ENCODE peak calls at places on chromosome 11, in ten cellular contexts. One of them, this sample, is unnamed.

GRCh38 chr11:120385110-120385509 is 48.9 kb downstream of the ARHGEF12 start:
- DNase-seq in HFFc6: no peak
- DNase-seq in fibroblast of lung: peak; percentile 39
- DNase-seq in foreskin fibroblast: no peak
- DNase-seq in lower leg skin: no peak
- DNase-seq in brain microvascular endothelial cell: peak; percentile 80
- DNase-seq in fibroblast of pulmonary artery: no peak
- DNase-seq in SK-N-SH: peak; percentile 25
- DNase-seq in prostate gland: no peak
- DNase-seq in bronchial epithelial cell: no peak
- DNase-seq in this sample: no peak

GRCh38 chr11:34055218-34056000 is 3.9 kb downstream of the CAPRIN1 start:
- DNase-seq in HFFc6: no peak
- DNase-seq in lower leg skin: no peak
- DNase-seq in brain microvascular endothelial cell: no peak
- DNase-seq in SK-N-SH: no peak
- DNase-seq in fibroblast of lung: no peak
- DNase-seq in foreskin fibroblast: no peak
- DNase-seq in bronchial epithelial cell: no peak
- DNase-seq in fibroblast of pulmonary artery: no peak
- DNase-seq in prostate gland: no peak
- DNase-seq in this sample: no peak

GRCh38 chr11:66080055-66080817 is 10.2 kb downstream of the PACS1 start:
- DNase-seq in fibroblast of pulmonary artery: peak; percentile 76
- DNase-seq in fibroblast of lung: peak; percentile 81
- DNase-seq in HFFc6: peak; percentile 74
- DNase-seq in brain microvascular endothelial cell: peak; percentile 78
- DNase-seq in SK-N-SH: no peak
- DNase-seq in lower leg skin: peak; percentile 77
- DNase-seq in bronchial epithelial cell: peak; percentile 82
- DNase-seq in prostate gland: peak; percentile 67
- DNase-seq in foreskin fibroblast: peak; percentile 86
- DNase-seq in this sample: peak; percentile 54

GRCh38 chr11:60899021-60899936 is 7.1 kb downstream of the PRPF19 start:
- DNase-seq in prostate gland: peak; percentile 46
- DNase-seq in foreskin fibroblast: peak; percentile 90
- DNase-seq in brain microvascular endothelial cell: peak; percentile 68
- DNase-seq in bronchial epithelial cell: peak; percentile 58
- DNase-seq in fibroblast of pulmonary artery: peak; percentile 81
- DNase-seq in HFFc6: peak; percentile 74
- DNase-seq in SK-N-SH: peak; percentile 69
- DNase-seq in lower leg skin: no peak
- DNase-seq in fibroblast of lung: peak; percentile 76
- DNase-seq in this sample: no peak

GRCh38 chr11:830295-831131 is 2.2 kb upstream of the CD151 start:
- DNase-seq in lower leg skin: no peak
- DNase-seq in prostate gland: peak; percentile 71
- DNase-seq in SK-N-SH: peak; percentile 85
- DNase-seq in fibroblast of lung: peak; percentile 55
- DNase-seq in brain microvascular endothelial cell: peak; percentile 51
- DNase-seq in fibroblast of pulmonary artery: peak; percentile 57
- DNase-seq in foreskin fibroblast: peak; percentile 88
- DNase-seq in bronchial epithelial cell: peak; percentile 52
- DNase-seq in HFFc6: peak; percentile 47
- DNase-seq in this sample: no peak

GRCh38 chr11:126166413-126166812 is 45.0 kb downstream of the RPUSD4 start:
- DNase-seq in fibroblast of pulmonary artery: no peak
- DNase-seq in prostate gland: no peak
- DNase-seq in brain microvascular endothelial cell: no peak
- DNase-seq in HFFc6: no peak
- DNase-seq in lower leg skin: no peak
- DNase-seq in bronchial epithelial cell: no peak
- DNase-seq in fibroblast of lung: no peak
- DNase-seq in SK-N-SH: peak; percentile 69
- DNase-seq in foreskin fibroblast: no peak
- DNase-seq in this sample: no peak

GRCh38 chr11:128766687-128767086 is 72.8 kb downstream of the FLI1 start:
- DNase-seq in brain microvascular endothelial cell: no peak
- DNase-seq in fibroblast of lung: no peak
- DNase-seq in foreskin fibroblast: peak; percentile 48
- DNase-seq in prostate gland: no peak
- DNase-seq in bronchial epithelial cell: no peak
- DNase-seq in lower leg skin: no peak
- DNase-seq in SK-N-SH: no peak
- DNase-seq in HFFc6: no peak
- DNase-seq in fibroblast of pulmonary artery: peak; percentile 39
- DNase-seq in this sample: no peak

GRCh38 chr11:46129133-46129532 is 7.9 kb upstream of the PHF21A start:
- DNase-seq in brain microvascular endothelial cell: no peak
- DNase-seq in fibroblast of lung: no peak
- DNase-seq in fibroblast of pulmonary artery: no peak
- DNase-seq in HFFc6: no peak
- DNase-seq in lower leg skin: no peak
- DNase-seq in bronchial epithelial cell: no peak
- DNase-seq in prostate gland: no peak
- DNase-seq in SK-N-SH: no peak
- DNase-seq in foreskin fibroblast: no peak
- DNase-seq in this sample: no peak

GRCh38 chr11:46106530-46107407 is 14.5 kb downstream of the PHF21A start:
- DNase-seq in fibroblast of lung: peak; percentile 50
- DNase-seq in bronchial epithelial cell: no peak
- DNase-seq in prostate gland: no peak
- DNase-seq in fibroblast of pulmonary artery: peak; percentile 54
- DNase-seq in HFFc6: peak; percentile 59
- DNase-seq in lower leg skin: no peak
- DNase-seq in foreskin fibroblast: peak; percentile 56
- DNase-seq in SK-N-SH: peak; percentile 19
- DNase-seq in brain microvascular endothelial cell: no peak
- DNase-seq in this sample: no peak

GRCh38 chr11:29751618-29752017 is 265.2 kb downstream of the KCNA4 start:
- DNase-seq in brain microvascular endothelial cell: no peak
- DNase-seq in HFFc6: no peak
- DNase-seq in fibroblast of lung: no peak
- DNase-seq in foreskin fibroblast: no peak
- DNase-seq in fibroblast of pulmonary artery: peak; percentile 16
- DNase-seq in prostate gland: no peak
- DNase-seq in SK-N-SH: no peak
- DNase-seq in lower leg skin: no peak
- DNase-seq in bronchial epithelial cell: peak; percentile 93
- DNase-seq in this sample: no peak

GRCh38 chr11:125428486-125429173 is 67.4 kb downstream of the FEZ1 start:
- DNase-seq in SK-N-SH: no peak
- DNase-seq in HFFc6: no peak
- DNase-seq in fibroblast of lung: no peak
- DNase-seq in brain microvascular endothelial cell: no peak
- DNase-seq in bronchial epithelial cell: no peak
- DNase-seq in fibroblast of pulmonary artery: no peak
- DNase-seq in lower leg skin: no peak
- DNase-seq in prostate gland: no peak
- DNase-seq in foreskin fibroblast: no peak
- DNase-seq in this sample: no peak

GRCh38 chr11:45412521-45412920 is 126.4 kb upstream of the SYT13 start:
- DNase-seq in bronchial epithelial cell: no peak
- DNase-seq in HFFc6: no peak
- DNase-seq in brain microvascular endothelial cell: no peak
- DNase-seq in fibroblast of lung: no peak
- DNase-seq in SK-N-SH: peak; percentile 36
- DNase-seq in prostate gland: no peak
- DNase-seq in foreskin fibroblast: no peak
- DNase-seq in fibroblast of pulmonary artery: no peak
- DNase-seq in lower leg skin: no peak
- DNase-seq in this sample: no peak

GRCh38 chr11:108863528-108863927 is 198.7 kb downstream of the DDX10 start:
- DNase-seq in fibroblast of pulmonary artery: no peak
- DNase-seq in HFFc6: no peak
- DNase-seq in SK-N-SH: no peak
- DNase-seq in fibroblast of lung: no peak
- DNase-seq in prostate gland: no peak
- DNase-seq in brain microvascular endothelial cell: no peak
- DNase-seq in lower leg skin: no peak
- DNase-seq in foreskin fibroblast: no peak
- DNase-seq in bronchial epithelial cell: no peak
- DNase-seq in this sample: no peak

GRCh38 chr11:47225552-47226137 is 10.9 kb downstream of the DDB2 start:
- DNase-seq in foreskin fibroblast: no peak
- DNase-seq in bronchial epithelial cell: no peak
- DNase-seq in SK-N-SH: no peak
- DNase-seq in fibroblast of lung: peak; percentile 33
- DNase-seq in prostate gland: no peak
- DNase-seq in lower leg skin: no peak
- DNase-seq in brain microvascular endothelial cell: no peak
- DNase-seq in HFFc6: no peak
- DNase-seq in fibroblast of pulmonary artery: no peak
- DNase-seq in this sample: no peak

GRCh38 chr11:62879554-62879953 is 1.1 kb upstream of the SLC3A2 start:
- DNase-seq in foreskin fibroblast: peak; percentile 57
- DNase-seq in bronchial epithelial cell: no peak
- DNase-seq in HFFc6: no peak
- DNase-seq in prostate gland: peak; percentile 72
- DNase-seq in lower leg skin: peak; percentile 74
- DNase-seq in fibroblast of lung: peak; percentile 39
- DNase-seq in fibroblast of pulmonary artery: peak; percentile 49
- DNase-seq in SK-N-SH: no peak
- DNase-seq in brain microvascular endothelial cell: no peak
- DNase-seq in this sample: no peak

GRCh38 chr11:67656278-67656922 is 5.9 kb upstream of the ACY3 start:
- DNase-seq in fibroblast of pulmonary artery: peak; percentile 17
- DNase-seq in HFFc6: no peak
- DNase-seq in brain microvascular endothelial cell: peak; percentile 9
- DNase-seq in fibroblast of lung: peak; percentile 22
- DNase-seq in foreskin fibroblast: no peak
- DNase-seq in prostate gland: no peak
- DNase-seq in SK-N-SH: no peak
- DNase-seq in bronchial epithelial cell: peak; percentile 98
- DNase-seq in lower leg skin: no peak
- DNase-seq in this sample: no peak

GRCh38 chr11:120135838-120136237 is 2.1 kb downstream of the TRIM29 start:
- DNase-seq in SK-N-SH: peak; percentile 5
- DNase-seq in foreskin fibroblast: no peak
- DNase-seq in prostate gland: peak; percentile 62
- DNase-seq in bronchial epithelial cell: peak; percentile 87
- DNase-seq in lower leg skin: peak; percentile 24
- DNase-seq in fibroblast of pulmonary artery: no peak
- DNase-seq in HFFc6: no peak
- DNase-seq in fibroblast of lung: no peak
- DNase-seq in brain microvascular endothelial cell: no peak
- DNase-seq in this sample: no peak

GRCh38 chr11:7903940-7904339 is 27.1 kb downstream of the OR10A6 start:
- DNase-seq in prostate gland: no peak
- DNase-seq in foreskin fibroblast: no peak
- DNase-seq in SK-N-SH: no peak
- DNase-seq in brain microvascular endothelial cell: no peak
- DNase-seq in fibroblast of lung: no peak
- DNase-seq in lower leg skin: no peak
- DNase-seq in fibroblast of pulmonary artery: no peak
- DNase-seq in HFFc6: no peak
- DNase-seq in bronchial epithelial cell: no peak
- DNase-seq in this sample: no peak

GRCh38 chr11:76808158-76808557 is 25.0 kb downstream of the TSKU start:
- DNase-seq in bronchial epithelial cell: no peak
- DNase-seq in lower leg skin: no peak
- DNase-seq in SK-N-SH: no peak
- DNase-seq in fibroblast of pulmonary artery: no peak
- DNase-seq in prostate gland: no peak
- DNase-seq in brain microvascular endothelial cell: no peak
- DNase-seq in foreskin fibroblast: no peak
- DNase-seq in fibroblast of lung: no peak
- DNase-seq in HFFc6: no peak
- DNase-seq in this sample: no peak
- TF ChIP-seq CTCF in bronchial epithelial cell: no peak
- TF ChIP-seq CTCF in lower leg skin: no peak
- TF ChIP-seq CTCF in SK-N-SH: no peak
- TF ChIP-seq CTCF in fibroblast of pulmonary artery: no peak
- TF ChIP-seq CTCF in prostate gland: no peak
- TF ChIP-seq CTCF in brain microvascular endothelial cell: no peak
- TF ChIP-seq CTCF in foreskin fibroblast: no peak
- TF ChIP-seq CTCF in fibroblast of lung: no peak
- TF ChIP-seq CTCF in HFFc6: no peak
- TF ChIP-seq CTCF in this sample: no peak

DNA sequence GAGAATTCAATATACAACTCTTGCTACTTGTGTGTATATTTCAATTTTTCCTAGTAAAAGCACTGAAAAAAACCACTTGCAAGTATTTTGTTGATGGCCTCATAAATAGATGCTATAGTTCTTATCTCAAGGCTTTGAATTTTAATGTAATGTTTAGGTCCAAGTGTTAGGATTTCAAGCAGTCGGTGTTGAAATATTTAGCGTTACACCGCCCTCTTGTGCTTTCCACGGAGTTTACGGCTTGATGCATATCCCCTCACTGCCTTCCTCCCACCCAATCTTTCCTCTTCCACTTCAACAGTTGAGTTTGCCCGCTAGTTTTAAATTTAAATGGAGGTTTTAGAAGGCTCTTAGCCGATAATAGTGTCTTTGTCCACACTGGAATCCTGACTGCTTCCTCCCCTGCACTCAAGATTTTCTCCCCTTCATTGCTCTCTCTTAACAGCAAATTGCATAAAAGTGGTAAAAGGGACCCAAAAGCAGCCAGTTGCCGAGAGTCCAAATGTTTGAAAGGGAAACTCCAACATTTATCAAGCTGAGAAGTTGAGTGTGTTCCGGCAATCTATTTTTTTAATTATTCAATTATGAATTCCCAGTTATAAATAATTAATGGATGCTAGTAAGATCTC is 25.9 kb upstream of the HTATIP2 start:
- DNase-seq in fibroblast of lung: peak; percentile 38
- DNase-seq in bronchial epithelial cell: peak; percentile 36
- DNase-seq in HFFc6: peak; percentile 20
- DNase-seq in brain microvascular endothelial cell: peak; percentile 20
- DNase-seq in foreskin fibroblast: peak; percentile 24
- DNase-seq in prostate gland: no peak
- DNase-seq in fibroblast of pulmonary artery: peak; percentile 48
- DNase-seq in lower leg skin: no peak
- DNase-seq in SK-N-SH: peak; percentile 74
- DNase-seq in this sample: no peak
- TF ChIP-seq CTCF in fibroblast of lung: peak; percentile 55
- TF ChIP-seq CTCF in bronchial epithelial cell: peak; percentile 53
- TF ChIP-seq CTCF in HFFc6: peak; percentile 70
- TF ChIP-seq CTCF in brain microvascular endothelial cell: peak; percentile 67
- TF ChIP-seq CTCF in foreskin fibroblast: peak; percentile 43
- TF ChIP-seq CTCF in prostate gland: no peak
- TF ChIP-seq CTCF in fibroblast of pulmonary artery: peak; percentile 60
- TF ChIP-seq CTCF in lower leg skin: no peak
- TF ChIP-seq CTCF in SK-N-SH: peak; percentile 62
- TF ChIP-seq CTCF in this sample: no peak

GRCh38 chr11:102614485-102614884 is 10.6 kb downstream of the MMP20 start:
- DNase-seq in fibroblast of lung: no peak
- DNase-seq in lower leg skin: no peak
- DNase-seq in brain microvascular endothelial cell: no peak
- DNase-seq in HFFc6: no peak
- DNase-seq in bronchial epithelial cell: no peak
- DNase-seq in foreskin fibroblast: no peak
- DNase-seq in fibroblast of pulmonary artery: no peak
- DNase-seq in SK-N-SH: no peak
- DNase-seq in prostate gland: no peak
- DNase-seq in this sample: no peak
- TF ChIP-seq CTCF in fibroblast of lung: no peak
- TF ChIP-seq CTCF in lower leg skin: no peak
- TF ChIP-seq CTCF in brain microvascular endothelial cell: no peak
- TF ChIP-seq CTCF in HFFc6: no peak
- TF ChIP-seq CTCF in bronchial epithelial cell: no peak
- TF ChIP-seq CTCF in foreskin fibroblast: no peak
- TF ChIP-seq CTCF in fibroblast of pulmonary artery: no peak
- TF ChIP-seq CTCF in SK-N-SH: peak; percentile 27
- TF ChIP-seq CTCF in prostate gland: no peak
- TF ChIP-seq CTCF in this sample: no peak

GRCh38 chr11:11022126-11022730 is 164.4 kb upstream of the ZBED5 start:
- DNase-seq in lower leg skin: no peak
- DNase-seq in brain microvascular endothelial cell: peak; percentile 16
- DNase-seq in HFFc6: no peak
- DNase-seq in fibroblast of pulmonary artery: peak; percentile 58
- DNase-seq in SK-N-SH: peak; percentile 32
- DNase-seq in fibroblast of lung: peak; percentile 52
- DNase-seq in foreskin fibroblast: peak; percentile 55
- DNase-seq in bronchial epithelial cell: peak; percentile 20
- DNase-seq in prostate gland: no peak
- DNase-seq in this sample: no peak
- TF ChIP-seq CTCF in lower leg skin: no peak
- TF ChIP-seq CTCF in brain microvascular endothelial cell: peak; percentile 37
- TF ChIP-seq CTCF in HFFc6: peak; percentile 79
- TF ChIP-seq CTCF in fibroblast of pulmonary artery: peak; percentile 40
- TF ChIP-seq CTCF in SK-N-SH: peak; percentile 66
- TF ChIP-seq CTCF in fibroblast of lung: peak; percentile 52
- TF ChIP-seq CTCF in foreskin fibroblast: peak; percentile 30
- TF ChIP-seq CTCF in bronchial epithelial cell: peak; percentile 31
- TF ChIP-seq CTCF in prostate gland: peak; percentile 66
- TF ChIP-seq CTCF in this sample: no peak

This sample was measured in natural killer cell.